ENCODE peak calls at places on chromosomes 7 and 10, in seven cellular contexts. N is OCI-M1; J is T-helper 1 cell; C is upper lobe of left lung; P is stimulated activated CD4-positive, alpha-beta T cell treated with anti-CD3 and anti-CD28 coated beads, Interleukin-1b, Interleukin-23, amount 100 ng/mL, for 1 hour; K is Caki2; Q is HCT116. U is an unnamed sample.

GRCh38 chr10:78313636-78314035 is 280.0 kb downstream of the RPS24 start:
- DNase-seq in K (no peak), C (no peak), P (no peak), N (no peak), Q (no peak), J (no peak), U (no peak)

GRCh38 chr7:34135924-34136323 is 230.6 kb downstream of the BMPER start:
- DNase-seq in P (no peak), Q (no peak), N (no peak), C (no peak), K (no peak), J (no peak), U (no peak)

GRCh38 chr10:69434169-69434568 is 17.1 kb upstream of the TSPAN15 start:
- DNase-seq in K (no peak), Q (no peak), J (no peak), N (no peak), C (no peak), P (no peak), U (no peak)

GRCh38 chr7:45435846-45436245 is 138.3 kb upstream of the ADCY1 start:
- DNase-seq in K (no peak), P (no peak), N (no peak), C (no peak), Q (no peak), J (no peak), U (no peak)

GRCh38 chr10:95560288-95561199 is 627 bp downstream of the SORBS1 start:
- DNase-seq in Q (no peak), K (peak), P (peak), C (peak), N (peak), J (peak), U (peak)

GRCh38 chr7:156237614-156238013 is 403.0 kb upstream of the RNF32 start:
- DNase-seq in K (no peak), Q (no peak), C (no peak), N (no peak), J (no peak), P (no peak), U (no peak)

GRCh38 chr7:30090111-30090510 is 44.7 kb upstream of the MTURN start:
- DNase-seq in N (no peak), K (no peak), J (no peak), P (no peak), C (no peak), Q (no peak), U (no peak)

GRCh38 chr7:102892631-102893278 is 20.0 kb upstream of the LRRC17 start:
- DNase-seq in N (peak), K (no peak), J (no peak), Q (no peak), C (no peak), P (no peak), U (no peak)